ENCODE peak calls at places on chromosomes 13 and 19, in six cellular contexts. B, R, H, J, O and X are unnamed samples.
A peak's percentile ranks its signal among the peaks of the same experiment; 100 is the strongest.

GRCh38 chr13:43074824-43075510 is 51.6 kb downstream of the DNAJC15 start:
- DNase-seq in H (no peak), J (no peak), R (no peak), B (no peak), O (no peak), X (no peak)

GRCh38 chr19:10461047-10461949 is 41.0 kb downstream of the PDE4A start:
- DNase-seq in H (peak; percentile 71), R (peak; percentile 85), O (peak; percentile 89), B (peak; percentile 78), J (peak; percentile 97), X (peak; percentile 99)

GRCh38 chr13:61204025-61204424 is 211.6 kb downstream of the PCDH20 start:
- DNase-seq in R (no peak), H (no peak), B (no peak), O (no peak), J (no peak), X (no peak)

GRCh38 chr19:33201473-33201872 is 7.3 kb downstream of the LRP3 start:
- DNase-seq in R (no peak), H (no peak), O (no peak), B (no peak), J (no peak), X (no peak)

GRCh38 chr13:104008571-104009435 is 942.6 kb upstream of the SLC10A2 start:
- DNase-seq in R (no peak), B (no peak), H (no peak), O (no peak), J (no peak), X (no peak)

GRCh38 chr13:99310382-99311031 is 3.3 kb upstream of the GPR183 start:
- DNase-seq in B (no peak), R (no peak), O (no peak), H (no peak), J (no peak), X (no peak)

GRCh38 chr19:16293133-16294085 is 31.2 kb upstream of the KLF2 start:
- DNase-seq in H (no peak), O (no peak), R (no peak), J (no peak), B (no peak), X (no peak)

GRCh38 chr19:43883864-43884263 is 51.2 kb downstream of the ZNF45 start:
- DNase-seq in H (no peak), J (no peak), B (no peak), R (no peak), O (no peak), X (no peak)

GRCh38 chr19:30666301-30666803 is 294.2 kb downstream of the ZNF536 start:
- DNase-seq in O (no peak), H (peak; percentile 36), J (peak; percentile 71), R (no peak), B (no peak), X (peak; percentile 84)

GRCh38 chr19:22144394-22144793 is 52.4 kb downstream of the ZNF676 start:
- DNase-seq in B (no peak), J (no peak), R (no peak), H (no peak), O (no peak), X (no peak)

GRCh38 chr13:35552172-35552844 is 75.8 kb upstream of the MAB21L1 start:
- DNase-seq in O (no peak), J (no peak), H (no peak), R (no peak), B (no peak), X (no peak)

GRCh38 chr13:97148894-97149293 is 73.2 kb upstream of the MBNL2 start:
- DNase-seq in O (no peak), H (no peak), B (no peak), J (no peak), R (no peak), X (no peak)

GRCh38 chr19:3123088-3123721 is 12.6 kb upstream of the GNA15 start:
- DNase-seq in R (no peak), H (no peak), B (no peak), O (no peak), J (no peak), X (no peak)

GRCh38 chr19:51664997-51665396 is 18.4 kb upstream of the SIGLEC14 start:
- DNase-seq in J (no peak), B (no peak), O (no peak), H (no peak), R (no peak), X (no peak)

GRCh38 chr13:34967851-34968562 is 25.9 kb downstream of the NBEA start:
- DNase-seq in O (no peak), J (no peak), H (no peak), R (no peak), B (no peak), X (no peak)

GRCh38 chr13:71515639-71516038 is 351.4 kb downstream of the DACH1 start:
- DNase-seq in O (no peak), J (no peak), B (no peak), H (no peak), R (no peak), X (no peak)

GRCh38 chr19:27776524-27776923 is 1436.4 kb downstream of the UQCRFS1 start:
- DNase-seq in O (no peak), B (no peak), J (no peak), H (no peak), R (no peak), X (no peak)

GRCh38 chr19:5880604-5881078 is 10.3 kb upstream of the FUT5 start:
- DNase-seq in J (no peak), H (no peak), R (no peak), B (no peak), O (no peak), X (peak; percentile 29)

GRCh38 chr19:6006896-6007295 is 29.0 kb upstream of the RANBP3 start:
- DNase-seq in O (no peak), J (no peak), B (no peak), H (no peak), R (no peak), X (no peak)

GRCh38 chr19:34364830-34365462 is at the start of gene GPI:
- DNase-seq in R (peak; percentile 40), B (peak; percentile 59), H (peak; percentile 56), O (peak; percentile 69), J (peak; percentile 91), X (peak; percentile 69)

GRCh38 chr13:48110930-48111721 is 16.2 kb upstream of the MED4 start:
- DNase-seq in H (no peak), O (no peak), J (no peak), B (no peak), R (no peak), X (no peak)

GRCh38 chr13:26503826-26504594 is 53.5 kb upstream of the WASF3 start:
- DNase-seq in B (no peak), O (no peak), J (peak; percentile 1), H (no peak), R (no peak), X (no peak)

GRCh38 chr13:65606622-65607021 is 1623.5 kb downstream of the PCDH9 start:
- DNase-seq in J (no peak), H (no peak), B (no peak), O (no peak), R (no peak), X (no peak)

GRCh38 chr13:108176685-108177274 is 38.6 kb downstream of the LIG4 start:
- DNase-seq in B (no peak), J (no peak), H (peak; percentile 56), O (no peak), R (peak; percentile 23), X (peak; percentile 74)